ENCODE peak calls at places on chromosomes 2 and 18, in ten cellular contexts. O is cardiac muscle cell; D is NCI-H1417; H is stimulated activated CD8-positive, alpha-beta memory T cell treated with anti-CD3 and anti-CD28 coated beads, Interleukin-7, amount 100 ng/mL, for 4 hours; L is H9; J is SHP77 treated with DMSO at 0.1 percent for 48 hours; C is hepatocyte; W is SJSA1; U is spleen; Q is endothelial cell of umbilical vein. Y is an unnamed sample.

GRCh38 chr18:40011201-40011600 is 1943.8 kb upstream of the PIK3C3 start:
- DNase-seq in H (no peak), L (no peak), J (no peak), D (no peak), C (no peak), W (no peak), Q (no peak), U (no peak), O (no peak), Y (no peak)

GRCh38 chr2:47189635-47190034 is 34.5 kb upstream of the STPG4 start:
- DNase-seq in U (no peak), W (peak; percentile 78), L (no peak), J (no peak), Q (peak; percentile 85), H (no peak), D (no peak), O (no peak), C (no peak), Y (peak; percentile 72)

GRCh38 chr2:6589171-6589570 is 276.5 kb downstream of the CMPK2 start:
- DNase-seq in O (no peak), W (no peak), Q (no peak), U (no peak), L (no peak), D (no peak), H (no peak), C (no peak), J (no peak), Y (no peak)

GRCh38 chr2:172038604-172039003 is 38.9 kb downstream of the METAP1D start:
- DNase-seq in U (no peak), J (no peak), L (no peak), D (peak; percentile 76), Q (no peak), W (no peak), H (no peak), O (no peak), C (no peak), Y (peak; percentile 95)

GRCh38 chr2:163248321-163249090 is 409.9 kb upstream of the KCNH7 start:
- DNase-seq in C (no peak), L (no peak), Q (no peak), O (no peak), W (no peak), U (no peak), H (no peak), J (no peak), D (no peak), Y (no peak)

GRCh38 chr18:63427566-63427965 is 5.3 kb upstream of the VPS4B start:
- DNase-seq in C (peak; percentile 60), L (peak; percentile 38), H (no peak), U (no peak), J (no peak), Q (no peak), O (no peak), W (no peak), D (no peak), Y (no peak)

GRCh38 chr2:238939074-238939473 is 91.2 kb downstream of the TWIST2 start:
- DNase-seq in H (no peak), U (peak; percentile 45), C (no peak), J (no peak), O (no peak), D (no peak), W (peak; percentile 28), Q (no peak), L (no peak), Y (no peak)

GRCh38 chr2:42967959-42968674 is 175.7 kb upstream of the HAAO start:
- DNase-seq in U (peak; percentile 74), H (no peak), D (no peak), W (peak; percentile 62), L (no peak), J (no peak), O (no peak), Q (no peak), C (peak; percentile 65), Y (peak; percentile 95)

GRCh38 chr2:235661136-235661535 is 167.3 kb downstream of the AGAP1 start:
- DNase-seq in W (no peak), J (no peak), Q (no peak), L (no peak), O (no peak), D (peak; percentile 90), U (no peak), C (no peak), H (no peak), Y (no peak)

GRCh38 chr2:75066121-75066520 is 107.7 kb downstream of the POLE4 start:
- DNase-seq in C (no peak), U (no peak), D (no peak), H (no peak), J (no peak), L (no peak), O (no peak), Q (no peak), W (no peak), Y (no peak)

GRCh38 chr2:11168488-11168887 is 13.2 kb downstream of the SLC66A3 start:
- DNase-seq in D (no peak), Q (no peak), L (no peak), W (no peak), C (no peak), U (peak; percentile 69), O (no peak), H (no peak), J (no peak), Y (no peak)

Y was measured in RPMI7951.